ENCODE peak calls at places on chromosomes 13 and 19, in six cellular contexts. F is H9, K is trophoblast cell, X is IMR-90, S is neuronal stem cell, Z is H1. J is an unnamed sample.

GRCh38 chr13:44874176-44874575 is 115.1 kb downstream of the NUFIP1 start:
- DNase-seq in X (no peak), Z (no peak), S (no peak), K (no peak), F (no peak), J (no peak)

GRCh38 chr19:771332-771785 is 20.4 kb downstream of the MISP start:
- DNase-seq in K (peak; percentile 65), X (peak; percentile 43), Z (no peak), F (peak; percentile 64), S (no peak), J (peak; percentile 70)

GRCh38 chr13:40772765-40773473 is 1.9 kb upstream of the MRPS31 start:
- DNase-seq in X (no peak), S (no peak), Z (no peak), F (no peak), K (no peak), J (no peak)

GRCh38 chr19:35869327-35870123 is 1.2 kb downstream of the APLP1 start:
- DNase-seq in S (peak; percentile 97), X (peak; percentile 61), F (peak; percentile 97), Z (peak; percentile 94), K (peak; percentile 94), J (peak; percentile 77)

GRCh38 chr19:5048091-5048726 is 79.3 kb downstream of the KDM4B start:
- DNase-seq in S (peak; percentile 78), F (peak; percentile 88), K (peak; percentile 80), Z (peak; percentile 97), X (peak; percentile 67), J (peak; percentile 74)

GRCh38 chr13:25966086-25966485 is 85.7 kb downstream of the SHISA2 start:
- DNase-seq in F (no peak), K (no peak), S (no peak), Z (no peak), X (no peak), J (peak; percentile 39)

GRCh38 chr19:8569066-8569761 is 8.0 kb downstream of the MYO1F start:
- DNase-seq in X (peak; percentile 96), Z (no peak), S (no peak), K (peak; percentile 42), F (no peak), J (peak; percentile 98)

GRCh38 chr19:39518975-39519374 is 4.0 kb downstream of the SELENOV start:
- DNase-seq in Z (no peak), F (peak; percentile 65), S (no peak), K (no peak), X (no peak), J (no peak)

GRCh38 chr13:37868691-37869505 is 674 bp downstream of the TRPC4 start:
- DNase-seq in X (peak; percentile 50), K (peak; percentile 10), Z (peak; percentile 66), F (peak; percentile 38), S (peak; percentile 31), J (peak; percentile 65)

GRCh38 chr19:50663280-50663790 is 14.1 kb downstream of the C19orf81 start:
- DNase-seq in F (no peak), K (peak; percentile 4), X (no peak), S (no peak), Z (no peak), J (no peak)

GRCh38 chr13:27298849-27299248 is 28.2 kb downstream of the RASL11A start:
- DNase-seq in Z (no peak), F (no peak), K (no peak), S (no peak), X (no peak), J (no peak)

GRCh38 chr19:1612114-1613086 is 7.1 kb upstream of the UQCR11 start:
- DNase-seq in X (no peak), K (no peak), S (no peak), F (no peak), Z (no peak), J (no peak)

GRCh38 chr13:96299235-96299634 is 209.3 kb downstream of the HS6ST3 start:
- DNase-seq in S (no peak), X (no peak), K (no peak), Z (no peak), F (no peak), J (no peak)

GRCh38 chr19:4831351-4832340 is at the start of gene TICAM1:
- DNase-seq in X (peak; percentile 65), Z (peak; percentile 56), K (peak; percentile 80), S (no peak), F (no peak), J (peak; percentile 88)

GRCh38 chr13:109672545-109672944 is 113.8 kb downstream of the IRS2 start:
- DNase-seq in F (no peak), X (peak; percentile 19), Z (no peak), K (no peak), S (peak; percentile 82), J (peak; percentile 80)

GRCh38 chr19:44010468-44010867 is 7.7 kb downstream of the ZNF230 start:
- DNase-seq in K (no peak), S (no peak), X (no peak), Z (no peak), F (no peak), J (no peak)

GRCh38 chr13:47858678-47859050 is 142.4 kb downstream of the SUCLA2 start:
- DNase-seq in S (no peak), X (peak; percentile 64), F (no peak), Z (no peak), K (peak; percentile 29), J (peak; percentile 62)

GRCh38 chr13:36549771-36550170 is 117.5 kb downstream of the CCNA1 start:
- DNase-seq in F (no peak), Z (no peak), S (peak; percentile 15), K (no peak), X (no peak), J (no peak)

GRCh38 chr13:32259116-32259515 is 56.0 kb downstream of the ZAR1L start:
- DNase-seq in F (no peak), Z (no peak), K (no peak), X (no peak), S (no peak), J (no peak)

GRCh38 chr19:5036733-5037681 is 68.1 kb downstream of the KDM4B start:
- DNase-seq in Z (no peak), F (no peak), K (peak; percentile 64), X (peak; percentile 72), S (no peak), J (no peak)

GRCh38 chr19:56174086-56174485 is 1.7 kb upstream of the GALP start:
- DNase-seq in F (no peak), K (no peak), X (no peak), S (no peak), Z (no peak), J (no peak)

GRCh38 chr19:56174550-56174949 is 1.3 kb upstream of the GALP start:
- DNase-seq in X (no peak), S (no peak), K (no peak), Z (no peak), F (no peak), J (no peak)

GRCh38 chr19:56176881-56177280 is 1.1 kb downstream of the GALP start:
- DNase-seq in Z (no peak), K (no peak), X (no peak), F (no peak), S (no peak), J (no peak)

GRCh38 chr19:56177564-56178243 is 1.9 kb downstream of the GALP start:
- DNase-seq in K (no peak), X (no peak), Z (no peak), S (no peak), F (no peak), J (no peak)
- H3K14ac ChIP-seq in K (no peak overlapping the region), X (no peak overlapping the region), Z (no peak overlapping the region), S (no peak overlapping the region), F (no peak overlapping the region), J (no peak overlapping the region)

GRCh38 chr19:30183807-30184490 is 188.2 kb upstream of the ZNF536 start:
- DNase-seq in Z (no peak), X (no peak), S (no peak), F (no peak), K (no peak), J (no peak)

GRCh38 chr19:30175987-30176386 is 196.2 kb upstream of the ZNF536 start:
- DNase-seq in F (peak; percentile 9), X (no peak), S (no peak), Z (no peak), K (no peak), J (no peak)

GRCh38 chr19:30174791-30175190 is 197.4 kb upstream of the ZNF536 start:
- DNase-seq in K (no peak), X (no peak), S (no peak), Z (no peak), F (no peak), J (no peak)

GRCh38 chr19:30178721-30179402 is 193.3 kb upstream of the ZNF536 start:
- DNase-seq in K (no peak), S (no peak), F (peak; percentile 28), Z (no peak), X (no peak), J (no peak)

GRCh38 chr19:30180691-30181090 is 191.5 kb upstream of the ZNF536 start:
- DNase-seq in K (no peak), F (no peak), X (no peak), S (no peak), Z (no peak), J (no peak)
- H3K14ac ChIP-seq in K (no peak overlapping the region), F (no peak overlapping the region), X (no peak overlapping the region), S (no peak overlapping the region), Z (no peak overlapping the region), J (no peak overlapping the region)

GRCh38 chr19:47819841-47820244 is 1.9 kb upstream of the CRX start:
- DNase-seq in S (peak; percentile 89), Z (no peak), F (peak; percentile 64), X (no peak), K (no peak), J (no peak)
- H3K14ac ChIP-seq in S (no peak overlapping the region), Z (no peak overlapping the region), F (no peak overlapping the region), X (no peak overlapping the region), K (no peak overlapping the region), J (no peak overlapping the region)

GRCh38 chr13:112618501-112618900 is 30.5 kb upstream of the TUBGCP3 start:
- DNase-seq in K (no peak), F (no peak), Z (no peak), X (no peak), S (no peak), J (no peak)

GRCh38 chr13:112623051-112623711 is 35.2 kb upstream of the TUBGCP3 start:
- DNase-seq in Z (no peak), F (no peak), K (no peak), S (no peak), X (no peak), J (no peak)

GRCh38 chr13:112617754-112618375 is 29.9 kb upstream of the TUBGCP3 start:
- DNase-seq in Z (peak; percentile 32), S (no peak), F (no peak), K (no peak), X (no peak), J (no peak)

GRCh38 chr13:112622375-112622774 is 34.4 kb upstream of the TUBGCP3 start:
- DNase-seq in Z (no peak), K (no peak), S (no peak), X (no peak), F (no peak), J (no peak)

DNA sequence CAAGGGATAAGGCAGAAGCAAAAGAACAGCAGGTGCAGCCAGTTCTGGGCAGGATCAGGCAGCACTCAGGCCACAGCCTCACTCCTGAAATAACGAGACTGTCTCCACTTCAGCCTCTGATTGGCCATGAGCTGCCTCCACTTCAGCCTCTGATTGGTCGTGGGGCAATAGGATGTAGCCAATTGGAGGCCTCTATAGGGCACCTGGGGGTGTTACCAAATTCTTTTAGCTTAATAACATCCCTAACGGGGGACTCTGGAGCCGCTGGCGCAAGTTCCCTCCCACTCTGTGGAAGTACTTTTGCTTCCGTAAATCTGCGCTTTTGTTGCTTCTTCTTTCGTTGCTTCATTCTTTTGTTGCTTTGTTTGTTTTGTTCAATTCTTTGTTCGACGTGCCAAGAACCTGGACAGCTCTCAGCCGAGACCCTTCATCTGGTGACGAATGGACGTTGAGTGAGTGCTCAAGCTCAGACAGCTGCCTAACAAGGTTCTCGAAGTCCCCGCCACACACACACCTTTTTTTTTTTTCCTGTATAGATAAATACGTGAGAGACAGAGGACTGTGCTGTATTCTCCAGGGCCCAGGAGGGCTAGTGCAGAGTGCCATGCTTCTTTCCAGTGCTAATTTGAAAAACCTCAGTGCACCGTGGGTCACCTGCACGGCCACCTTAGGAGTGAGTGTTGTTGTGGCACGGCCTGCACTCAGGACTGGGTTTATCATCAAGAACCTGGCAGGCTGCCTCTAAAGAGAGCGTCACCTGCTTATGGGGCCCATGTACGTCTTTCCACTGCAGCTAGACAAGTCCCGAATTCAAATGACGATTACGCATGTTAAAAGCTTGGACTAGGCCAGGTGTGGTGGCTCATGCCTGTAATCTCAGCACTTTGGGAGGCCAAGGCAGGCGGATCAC is 32.0 kb upstream of the TUBGCP3 start:
- DNase-seq in F (peak; percentile 91), Z (peak; percentile 63), X (no peak), K (no peak), S (peak; percentile 73), J (peak; percentile 56)
- H3K14ac ChIP-seq in F (no peak overlapping the region), Z (no peak overlapping the region), X (no peak overlapping the region), K (no peak overlapping the region), S (no peak overlapping the region), J (no peak overlapping the region)

J was measured in mesenchymal stem cell.